ENCODE peak calls at places on chromosomes 5 and 9, in ten cellular contexts. D, J, A, N, O, Y, R, C, F and V are unnamed samples.

GRCh38 chr5:41935544-41935943 is 10.5 kb downstream of the FBXO4 start:
- DNase-seq in J (no peak), D (no peak), F (no peak), Y (no peak), O (no peak), R (no peak), C (no peak), N (no peak), A (no peak), V (no peak)

GRCh38 chr5:59760798-59761348 is 132.7 kb downstream of the PDE4D start:
- DNase-seq in R (no peak), C (no peak), J (no peak), F (no peak), Y (no peak), D (no peak), A (no peak), N (no peak), O (no peak), V (no peak)

GRCh38 chr9:87855061-87855460 is 27.6 kb upstream of the SPATA31E1 start:
- DNase-seq in J (no peak), D (no peak), C (no peak), R (no peak), F (no peak), O (no peak), N (no peak), A (no peak), Y (no peak), V (no peak)

GRCh38 chr5:37370864-37371726 is at the start of gene NUP155:
- DNase-seq in O (peak), Y (peak), A (peak), R (peak), C (peak), J (peak), D (peak), N (peak), F (peak), V (peak)

GRCh38 chr5:14864181-14864812 is 7.3 kb downstream of the ANKH start:
- DNase-seq in A (no peak), C (no peak), J (no peak), F (no peak), N (no peak), Y (no peak), R (no peak), O (no peak), D (no peak), V (no peak)

GRCh38 chr5:51974834-51975233 is 591.6 kb downstream of the ISL1 start:
- DNase-seq in R (no peak), C (no peak), F (no peak), O (no peak), J (no peak), A (no peak), N (no peak), Y (no peak), D (no peak), V (no peak)

GRCh38 chr9:133842174-133842573 is 104.0 kb upstream of the SARDH start:
- DNase-seq in N (no peak), C (no peak), Y (peak), D (no peak), J (no peak), O (no peak), A (no peak), F (no peak), R (no peak), V (peak)

GRCh38 chr9:116493183-116493582 is 193.9 kb upstream of the TRIM32 start:
- DNase-seq in R (no peak), A (no peak), J (no peak), C (no peak), Y (no peak), O (no peak), D (no peak), N (no peak), F (no peak), V (no peak)

GRCh38 chr5:107476783-107477182 is 194.0 kb downstream of the EFNA5 start:
- DNase-seq in R (no peak), C (no peak), D (no peak), A (no peak), Y (peak), O (no peak), N (peak), F (no peak), J (no peak), V (peak)

GRCh38 chr9:123365287-123365880 is 9.4 kb downstream of the CRB2 start:
- DNase-seq in C (no peak), O (no peak), Y (no peak), D (peak), R (no peak), J (no peak), N (no peak), A (no peak), F (no peak), V (no peak)

GRCh38 chr5:158423623-158424200 is 564.8 kb upstream of the CLINT1 start:
- DNase-seq in F (no peak), C (no peak), R (no peak), Y (no peak), O (no peak), N (no peak), D (no peak), A (no peak), J (no peak), V (no peak)

GRCh38 chr5:170597109-170597741 is 93.4 kb downstream of the KCNIP1 start:
- DNase-seq in J (no peak), Y (no peak), N (no peak), R (no peak), C (no peak), A (no peak), O (peak), D (no peak), F (peak), V (peak)

GRCh38 chr5:169970911-169971436 is 9.3 kb downstream of the INSYN2B start:
- DNase-seq in D (no peak), J (peak), F (no peak), A (no peak), Y (no peak), N (no peak), R (no peak), O (peak), C (no peak), V (no peak)

GRCh38 chr5:9655641-9656040 is 25.5 kb upstream of the TAS2R1 start:
- DNase-seq in O (no peak), C (no peak), J (no peak), R (no peak), N (no peak), A (no peak), D (no peak), Y (no peak), F (no peak), V (no peak)

GRCh38 chr9:107612136-107612535 is 122.6 kb upstream of the KLF4 start:
- DNase-seq in C (peak), O (no peak), Y (peak), A (no peak), R (no peak), F (peak), J (no peak), D (no peak), N (no peak), V (no peak)

GRCh38 chr5:36181709-36182262 is 29.9 kb downstream of the SKP2 start:
- DNase-seq in J (no peak), R (no peak), O (no peak), A (no peak), F (no peak), D (no peak), C (no peak), N (no peak), Y (no peak), V (no peak)

GRCh38 chr9:127563579-127563978 is 48.5 kb upstream of the STXBP1 start:
- DNase-seq in O (no peak), A (no peak), D (no peak), Y (no peak), F (no peak), C (no peak), J (no peak), R (no peak), N (no peak), V (no peak)

GRCh38 chr9:106616026-106616425 is 246.9 kb upstream of the ZNF462 start:
- DNase-seq in D (no peak), F (no peak), A (no peak), R (no peak), O (no peak), Y (no peak), J (no peak), C (no peak), N (no peak), V (no peak)

GRCh38 chr5:143155445-143155844 is 248.0 kb downstream of the NR3C1 start:
- DNase-seq in D (no peak), J (no peak), R (no peak), O (no peak), F (no peak), Y (no peak), N (no peak), A (no peak), C (no peak), V (no peak)

GRCh38 chr9:108743901-108744371 is 111.8 kb downstream of the ACTL7B start:
- DNase-seq in A (no peak), J (no peak), O (no peak), N (no peak), F (no peak), C (no peak), Y (no peak), D (peak), R (no peak), V (no peak)

GRCh38 chr9:93224591-93224990 is 40.7 kb downstream of the WNK2 start:
- DNase-seq in Y (no peak), O (no peak), C (no peak), N (no peak), D (peak), J (no peak), R (no peak), F (no peak), A (no peak), V (no peak)

GRCh38 chr5:80299601-80300000 is 20.2 kb upstream of the SPZ1 start:
- DNase-seq in A (no peak), F (no peak), R (no peak), N (no peak), C (no peak), Y (no peak), J (no peak), O (no peak), D (no peak), V (no peak)

GRCh38 chr5:74166064-74166463 is 474.5 kb downstream of the ENC1 start:
- DNase-seq in C (no peak), N (no peak), O (no peak), F (no peak), A (no peak), J (no peak), D (no peak), R (no peak), Y (no peak), V (no peak)

GRCh38 chr9:130833324-130833990 is 1.6 kb upstream of the ABL1 start:
- DNase-seq in N (no peak), D (no peak), F (no peak), A (no peak), Y (no peak), O (peak), R (no peak), C (no peak), J (no peak), V (no peak)

GRCh38 chr5:122415481-122416120 is 103.6 kb downstream of the SNCAIP start:
- DNase-seq in F (no peak), J (peak), Y (peak), O (peak), R (peak), D (peak), N (no peak), C (no peak), A (peak), V (peak)

GRCh38 chr9:38118862-38119435 is 49.9 kb upstream of the SHB start:
- DNase-seq in F (no peak), D (no peak), N (no peak), O (no peak), J (no peak), C (no peak), A (no peak), Y (no peak), R (no peak), V (no peak)

GRCh38 chr9:35661756-35662350 is 3.1 kb downstream of the ARHGEF39 start:
- DNase-seq in R (no peak), D (peak), A (no peak), C (no peak), Y (no peak), O (no peak), J (no peak), F (no peak), N (no peak), V (no peak)

GRCh38 chr5:163312598-163312997 is 124.8 kb upstream of the CCNG1 start:
- DNase-seq in R (no peak), Y (no peak), O (no peak), A (no peak), C (no peak), D (no peak), N (no peak), F (no peak), J (no peak), V (no peak)

GRCh38 chr5:123088031-123088805 is 823 bp upstream of the PRDM6 start:
- DNase-seq in R (no peak), J (no peak), O (peak), N (no peak), F (no peak), C (no peak), D (peak), Y (no peak), A (peak), V (no peak)

GRCh38 chr5:149682532-149683076 is 47.5 kb upstream of the PPARGC1B start:
- DNase-seq in R (no peak), F (no peak), D (no peak), O (no peak), Y (no peak), J (no peak), N (no peak), C (no peak), A (no peak), V (no peak)

GRCh38 chr5:95631991-95632675 is 12.2 kb downstream of the GPR150 start:
- DNase-seq in A (no peak), F (no peak), C (peak), O (no peak), N (no peak), Y (no peak), R (no peak), D (peak), J (no peak), V (peak)

GRCh38 chr9:118455781-118456180 is 751.6 kb downstream of the TLR4 start:
- DNase-seq in D (no peak), F (no peak), C (no peak), R (no peak), J (no peak), N (no peak), A (no peak), Y (no peak), O (no peak), V (no peak)

GRCh38 chr5:93578813-93579560 is 2.0 kb downstream of the NR2F1-AS1 start:
- DNase-seq in F (peak), R (peak), Y (no peak), N (no peak), D (no peak), A (peak), C (no peak), O (peak), J (no peak), V (no peak)

GRCh38 chr5:93577807-93578178 is 3.2 kb downstream of the NR2F1-AS1 start:
- DNase-seq in F (no peak), N (no peak), C (no peak), R (no peak), O (no peak), A (no peak), Y (no peak), D (no peak), J (no peak), V (no peak)

GRCh38 chr5:93578179-93578812 is 2.7 kb downstream of the NR2F1-AS1 start:
- DNase-seq in R (no peak), N (no peak), C (no peak), D (no peak), A (no peak), F (no peak), Y (no peak), O (no peak), J (no peak), V (no peak)

GRCh38 chr5:93580387-93581100 is 475 bp downstream of the NR2F1-AS1 start:
- DNase-seq in O (peak), A (no peak), F (no peak), D (no peak), N (no peak), R (peak), J (no peak), Y (no peak), C (peak), V (no peak)

GRCh38 chr5:93579561-93580386 is 1.2 kb downstream of the NR2F1-AS1 start:
- DNase-seq in C (no peak), Y (no peak), O (peak), R (peak), A (peak), F (no peak), D (no peak), N (no peak), J (no peak), V (no peak)
- H3K4me3 ChIP-seq in C (peak), Y (peak), O (peak), R (peak), A (peak), F (peak), D (peak), N (peak), J (peak), V (peak)

DNA sequence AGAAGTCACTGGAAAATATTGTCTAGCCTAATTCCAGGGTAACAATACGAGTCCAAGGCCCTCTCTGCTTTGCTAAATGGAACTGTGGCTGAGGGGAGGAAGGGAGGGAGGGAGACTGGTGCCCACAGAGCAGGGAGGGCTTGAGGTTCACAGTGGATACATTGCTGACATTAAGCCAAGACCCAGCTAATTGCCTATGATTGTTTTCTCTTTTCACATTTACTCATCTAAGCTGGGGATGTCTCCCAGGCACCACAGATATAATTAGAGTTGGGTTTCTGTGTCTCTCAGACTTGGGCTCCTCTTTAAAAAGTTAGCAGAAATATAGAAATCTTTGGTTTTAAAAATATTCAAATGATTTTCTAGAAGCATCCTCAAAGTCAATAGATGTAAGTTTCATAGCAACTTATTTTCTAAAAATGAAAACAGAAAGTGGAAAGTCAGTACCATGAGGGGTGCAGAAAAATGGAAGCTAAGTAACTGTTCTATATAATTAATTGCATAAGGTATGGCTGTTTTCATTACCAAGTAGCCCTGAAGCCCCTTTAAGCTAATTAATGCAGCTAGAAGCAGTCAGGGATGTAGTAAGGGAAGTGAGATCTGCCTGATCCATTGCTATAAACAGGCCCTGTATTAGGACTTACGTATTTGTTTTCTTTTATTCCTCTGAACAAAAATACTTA is 259.8 kb downstream of the NDUFS4 start:
- DNase-seq in Y (no peak), R (no peak), F (no peak), C (no peak), A (no peak), N (peak), O (no peak), D (no peak), J (no peak), V (no peak)
- TF ChIP-seq EP300 in Y (no peak), R (no peak), F (no peak), C (no peak), A (no peak), N (no peak), O (no peak), D (no peak), J (no peak), V (no peak)

DNA sequence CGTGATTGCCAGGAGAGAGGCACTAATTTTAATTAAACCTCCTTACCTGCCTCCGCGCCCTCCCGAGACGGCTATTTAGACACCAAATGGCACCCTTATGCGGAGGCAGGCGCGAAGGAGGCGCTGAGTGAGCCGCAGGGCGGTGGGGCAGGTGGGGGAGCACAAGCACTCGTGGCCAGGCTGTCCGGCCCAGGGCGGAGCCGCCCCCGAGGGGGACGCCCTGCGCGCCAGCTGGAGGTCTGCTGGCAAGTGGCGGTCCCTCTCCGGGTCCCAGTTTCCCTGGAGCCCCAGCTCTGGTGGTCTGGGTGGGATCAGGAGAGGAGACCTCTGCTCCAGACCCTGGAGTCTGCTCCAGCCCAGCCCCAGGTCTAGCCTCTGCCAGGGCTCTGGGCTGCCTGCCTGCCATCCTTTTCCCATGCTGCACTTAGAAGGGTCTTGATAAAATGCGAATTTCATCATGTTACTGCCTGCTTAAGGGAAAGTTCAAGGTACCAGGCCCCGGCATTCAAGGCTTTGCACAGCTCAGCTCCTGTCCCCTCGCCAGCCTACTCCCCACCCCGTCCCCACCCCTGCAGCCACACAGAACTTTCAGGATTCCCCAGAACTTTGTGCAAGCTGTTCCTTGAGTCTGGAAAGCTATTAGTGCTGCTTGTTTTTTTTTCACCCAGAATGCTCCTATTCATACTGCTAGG is 19.6 kb downstream of the NR5A1 start:
- DNase-seq in C (no peak), F (no peak), O (no peak), J (no peak), A (no peak), N (no peak), R (no peak), D (no peak), Y (no peak), V (no peak)
- H3K4me3 ChIP-seq in C (no peak), F (no peak), O (no peak), J (no peak), A (no peak), N (no peak), R (no peak), D (no peak), Y (no peak), V (no peak)

GRCh38 chr5:178389796-178390195 is 157.2 kb upstream of the PHYKPL start:
- DNase-seq in D (no peak), O (no peak), F (no peak), C (no peak), Y (peak), J (no peak), R (no peak), N (no peak), A (no peak), V (no peak)

GRCh38 chr5:178389031-178389729 is 156.6 kb upstream of the PHYKPL start:
- DNase-seq in C (no peak), J (no peak), O (peak), F (no peak), R (no peak), Y (peak), A (no peak), D (no peak), N (no peak), V (no peak)

GRCh38 chr5:178387061-178387855 is 154.7 kb upstream of the PHYKPL start:
- DNase-seq in C (no peak), R (no peak), A (no peak), J (no peak), O (peak), Y (no peak), D (no peak), F (no peak), N (no peak), V (no peak)

GRCh38 chr5:178387856-178388190 is 155.2 kb upstream of the PHYKPL start:
- DNase-seq in O (peak), C (no peak), D (no peak), R (no peak), Y (peak), J (no peak), F (no peak), N (no peak), A (no peak), V (no peak)

GRCh38 chr5:178388381-178389030 is 155.9 kb upstream of the PHYKPL start:
- DNase-seq in Y (peak), D (no peak), N (no peak), J (no peak), C (no peak), A (no peak), F (no peak), R (no peak), O (peak), V (peak)
- TF ChIP-seq EP300 in Y (no peak), D (no peak), N (no peak), J (no peak), C (no peak), A (no peak), F (no peak), R (no peak), O (no peak), V (no peak)

GRCh38 chr5:1009359-1010180 is 968 bp downstream of the NKD2 start:
- DNase-seq in F (no peak), C (no peak), D (no peak), A (peak), J (no peak), O (no peak), Y (no peak), N (no peak), R (no peak), V (no peak)
- H3K4me3 ChIP-seq in F (no peak), C (peak), D (no peak), A (peak), J (peak), O (peak), Y (peak), N (no peak), R (peak), V (peak)